ENCODE peak calls at places on chromosomes 3 and 15, in seven cellular contexts. One of them, this sample, is unnamed.
A peak's percentile ranks its signal among the peaks of the same experiment; 100 is the strongest.

GRCh38 chr15:36601497-36601932 is 22.1 kb downstream of the CDIN1 start:
- DNase-seq in mesendoderm: no peak
- DNase-seq in H1: no peak
- DNase-seq in trophoblast cell: no peak
- DNase-seq in mesenchymal stem cell: peak; percentile 92
- DNase-seq in neuronal stem cell: no peak
- DNase-seq in IMR-90: peak; percentile 89
- DNase-seq in this sample: no peak

GRCh38 chr3:107421170-107421792 is 44.0 kb downstream of the CCDC54 start:
- DNase-seq in neuronal stem cell: peak; percentile 57
- DNase-seq in H1: no peak
- DNase-seq in mesenchymal stem cell: peak; percentile 77
- DNase-seq in mesendoderm: peak; percentile 81
- DNase-seq in trophoblast cell: peak; percentile 87
- DNase-seq in IMR-90: peak; percentile 74
- DNase-seq in this sample: no peak

GRCh38 chr3:175378348-175378747 is 519.2 kb downstream of the NAALADL2 start:
- DNase-seq in IMR-90: no peak
- DNase-seq in H1: no peak
- DNase-seq in trophoblast cell: no peak
- DNase-seq in neuronal stem cell: no peak
- DNase-seq in mesendoderm: no peak
- DNase-seq in mesenchymal stem cell: no peak
- DNase-seq in this sample: no peak

GRCh38 chr3:42659451-42660130 is 6.1 kb downstream of the ZBTB47 start:
- DNase-seq in trophoblast cell: no peak
- DNase-seq in mesenchymal stem cell: no peak
- DNase-seq in mesendoderm: no peak
- DNase-seq in IMR-90: no peak
- DNase-seq in neuronal stem cell: no peak
- DNase-seq in H1: peak; percentile 45
- DNase-seq in this sample: peak; percentile 29

GRCh38 chr3:32481791-32482631 is 20.6 kb downstream of the CMTM6 start:
- DNase-seq in mesenchymal stem cell: no peak
- DNase-seq in neuronal stem cell: no peak
- DNase-seq in mesendoderm: no peak
- DNase-seq in H1: no peak
- DNase-seq in IMR-90: no peak
- DNase-seq in trophoblast cell: no peak
- DNase-seq in this sample: no peak

GRCh38 chr3:143482106-143483088 is 362.8 kb downstream of the CHST2 start:
- DNase-seq in IMR-90: no peak
- DNase-seq in mesenchymal stem cell: no peak
- DNase-seq in trophoblast cell: no peak
- DNase-seq in neuronal stem cell: no peak
- DNase-seq in mesendoderm: no peak
- DNase-seq in H1: no peak
- DNase-seq in this sample: no peak

GRCh38 chr3:51891242-51892039 is 11.7 kb downstream of the IQCF1 start:
- DNase-seq in H1: no peak
- DNase-seq in trophoblast cell: no peak
- DNase-seq in mesenchymal stem cell: no peak
- DNase-seq in IMR-90: no peak
- DNase-seq in neuronal stem cell: no peak
- DNase-seq in mesendoderm: no peak
- DNase-seq in this sample: no peak

GRCh38 chr15:97091093-97091492 is 760.6 kb downstream of the NR2F2 start:
- DNase-seq in mesenchymal stem cell: no peak
- DNase-seq in neuronal stem cell: no peak
- DNase-seq in H1: no peak
- DNase-seq in trophoblast cell: no peak
- DNase-seq in mesendoderm: no peak
- DNase-seq in IMR-90: no peak
- DNase-seq in this sample: no peak

GRCh38 chr3:100184960-100185566 is 70.8 kb upstream of the FILIP1L start:
- DNase-seq in trophoblast cell: no peak
- DNase-seq in H1: no peak
- DNase-seq in IMR-90: no peak
- DNase-seq in mesenchymal stem cell: peak; percentile 48
- DNase-seq in mesendoderm: no peak
- DNase-seq in neuronal stem cell: no peak
- DNase-seq in this sample: no peak
- H3K4ac ChIP-seq in trophoblast cell: no peak overlapping the region
- H3K4ac ChIP-seq in H1: no peak overlapping the region
- H3K4ac ChIP-seq in IMR-90: no peak overlapping the region
- H3K4ac ChIP-seq in mesenchymal stem cell: no peak overlapping the region
- H3K4ac ChIP-seq in mesendoderm: no peak overlapping the region
- H3K4ac ChIP-seq in neuronal stem cell: no peak overlapping the region
- H3K4ac ChIP-seq in this sample: no peak overlapping the region

DNA sequence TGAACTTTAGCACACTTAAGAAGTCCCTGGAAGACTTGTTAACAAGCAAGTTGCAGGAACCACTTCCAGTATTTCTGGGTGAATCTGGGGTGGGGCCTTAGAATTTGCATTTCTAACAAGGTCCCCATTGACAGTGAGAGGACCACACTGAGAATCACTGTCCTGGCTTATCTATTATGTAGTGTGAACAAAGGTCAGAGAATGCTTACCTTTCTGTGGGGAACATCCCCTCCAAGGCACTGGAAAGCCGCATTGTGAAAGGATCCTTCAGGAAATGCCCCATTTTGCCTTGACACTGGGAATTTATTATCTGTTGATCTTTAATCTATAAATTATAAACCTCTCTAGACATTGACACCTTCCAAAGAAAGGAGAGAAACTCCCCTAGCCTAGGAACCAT is 74.8 kb downstream of the IGF2BP2 start:
- DNase-seq in H1: peak; percentile 42
- DNase-seq in IMR-90: no peak
- DNase-seq in mesenchymal stem cell: no peak
- DNase-seq in trophoblast cell: no peak
- DNase-seq in mesendoderm: no peak
- DNase-seq in neuronal stem cell: no peak
- DNase-seq in this sample: no peak
- H3K4ac ChIP-seq in H1: no peak overlapping the region
- H3K4ac ChIP-seq in IMR-90: no peak overlapping the region
- H3K4ac ChIP-seq in mesenchymal stem cell: no peak overlapping the region
- H3K4ac ChIP-seq in trophoblast cell: peak overlapping the region; percentile 26
- H3K4ac ChIP-seq in mesendoderm: no peak overlapping the region
- H3K4ac ChIP-seq in neuronal stem cell: no peak overlapping the region
- H3K4ac ChIP-seq in this sample: no peak overlapping the region

GRCh38 chr3:28502555-28502954 is 153.9 kb upstream of the AZI2 start:
- DNase-seq in mesendoderm: peak; percentile 20
- DNase-seq in H1: no peak
- DNase-seq in neuronal stem cell: no peak
- DNase-seq in mesenchymal stem cell: no peak
- DNase-seq in IMR-90: no peak
- DNase-seq in trophoblast cell: no peak
- DNase-seq in this sample: peak; percentile 28
- H3K4ac ChIP-seq in mesendoderm: no peak overlapping the region
- H3K4ac ChIP-seq in H1: no peak overlapping the region
- H3K4ac ChIP-seq in neuronal stem cell: no peak overlapping the region
- H3K4ac ChIP-seq in mesenchymal stem cell: no peak overlapping the region
- H3K4ac ChIP-seq in IMR-90: no peak overlapping the region
- H3K4ac ChIP-seq in trophoblast cell: no peak overlapping the region
- H3K4ac ChIP-seq in this sample: no peak overlapping the region

DNA sequence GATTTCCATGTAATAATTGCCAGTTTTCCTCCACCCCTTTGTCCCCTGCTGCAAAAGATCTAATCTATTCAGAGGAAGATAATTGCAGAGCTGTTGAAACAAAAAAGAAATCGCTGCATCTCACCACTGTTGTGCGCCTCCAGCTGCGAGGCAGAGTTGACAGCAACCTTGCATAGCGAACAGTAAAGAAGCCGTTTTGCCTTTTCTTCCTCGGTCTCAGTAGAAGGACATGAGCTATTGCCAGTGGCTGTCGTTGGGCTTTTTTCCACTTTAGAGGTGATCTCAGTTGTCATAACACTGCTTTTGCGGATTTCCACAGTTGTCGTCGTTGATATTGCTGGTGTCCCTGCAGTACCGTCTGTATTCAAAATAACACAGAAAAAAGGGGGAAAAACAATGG is 314.2 kb downstream of the ZNF385D start:
- DNase-seq in trophoblast cell: no peak
- DNase-seq in mesendoderm: peak; percentile 7
- DNase-seq in neuronal stem cell: no peak
- DNase-seq in H1: no peak
- DNase-seq in mesenchymal stem cell: no peak
- DNase-seq in IMR-90: no peak
- DNase-seq in this sample: no peak
- H3K4ac ChIP-seq in trophoblast cell: no peak overlapping the region
- H3K4ac ChIP-seq in mesendoderm: no peak overlapping the region
- H3K4ac ChIP-seq in neuronal stem cell: no peak overlapping the region
- H3K4ac ChIP-seq in H1: no peak overlapping the region
- H3K4ac ChIP-seq in mesenchymal stem cell: no peak overlapping the region
- H3K4ac ChIP-seq in IMR-90: no peak overlapping the region
- H3K4ac ChIP-seq in this sample: no peak overlapping the region

DNA sequence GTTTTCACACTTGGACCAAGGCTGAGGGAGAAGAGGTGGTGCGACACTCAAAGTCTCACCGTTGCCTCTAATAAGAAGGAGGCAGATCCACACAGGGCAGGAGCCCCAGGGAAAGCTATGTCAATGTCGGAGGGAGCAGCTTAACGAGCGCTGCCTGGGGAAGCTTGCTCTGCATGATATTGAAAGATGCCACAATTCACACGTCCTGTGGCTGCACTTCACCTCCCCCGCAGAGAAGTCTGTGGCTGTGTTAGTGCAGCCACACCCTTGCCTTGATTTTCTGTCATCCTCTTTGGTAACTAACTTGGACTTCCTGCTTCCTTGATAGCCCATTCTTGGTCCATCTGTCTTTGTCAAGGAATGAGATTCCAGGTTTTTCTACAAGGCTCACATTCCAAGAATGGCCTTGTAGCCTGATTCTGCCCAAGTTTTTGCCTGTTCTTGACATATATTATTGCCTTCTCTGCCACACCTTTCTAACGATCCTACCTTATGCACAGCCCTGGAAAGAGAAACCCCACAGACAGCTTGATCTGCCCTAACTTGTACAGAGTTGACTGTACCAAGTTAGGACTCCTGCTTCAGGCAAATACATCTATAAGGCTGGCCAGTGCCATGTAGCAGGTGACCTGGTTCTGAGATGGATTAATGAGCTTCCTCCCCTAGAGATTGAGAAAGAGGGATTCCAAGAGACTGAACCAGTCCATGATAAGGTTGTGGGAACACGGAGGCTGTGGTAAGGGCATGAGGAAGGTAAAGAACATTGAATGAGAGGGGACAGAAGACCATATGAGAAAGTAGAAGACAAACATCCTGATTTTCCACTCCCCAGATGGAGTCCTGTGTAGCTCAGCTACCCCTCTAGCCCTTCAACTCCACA is 153.0 kb upstream of the WNT5A start:
- DNase-seq in mesenchymal stem cell: no peak
- DNase-seq in H1: no peak
- DNase-seq in neuronal stem cell: no peak
- DNase-seq in mesendoderm: peak; percentile 63
- DNase-seq in IMR-90: no peak
- DNase-seq in trophoblast cell: no peak
- DNase-seq in this sample: no peak
- H3K4ac ChIP-seq in mesenchymal stem cell: no peak overlapping the region
- H3K4ac ChIP-seq in H1: no peak overlapping the region
- H3K4ac ChIP-seq in neuronal stem cell: no peak overlapping the region
- H3K4ac ChIP-seq in mesendoderm: no peak overlapping the region
- H3K4ac ChIP-seq in IMR-90: no peak overlapping the region
- H3K4ac ChIP-seq in trophoblast cell: no peak overlapping the region
- H3K4ac ChIP-seq in this sample: no peak overlapping the region

GRCh38 chr15:75321711-75322110 is 14.2 kb upstream of the COMMD4 start:
- DNase-seq in H1: no peak
- DNase-seq in IMR-90: no peak
- DNase-seq in mesendoderm: no peak
- DNase-seq in neuronal stem cell: no peak
- DNase-seq in mesenchymal stem cell: no peak
- DNase-seq in trophoblast cell: no peak
- DNase-seq in this sample: no peak
- H3K4ac ChIP-seq in H1: no peak overlapping the region
- H3K4ac ChIP-seq in IMR-90: no peak overlapping the region
- H3K4ac ChIP-seq in mesendoderm: no peak overlapping the region
- H3K4ac ChIP-seq in neuronal stem cell: no peak overlapping the region
- H3K4ac ChIP-seq in mesenchymal stem cell: no peak overlapping the region
- H3K4ac ChIP-seq in trophoblast cell: no peak overlapping the region
- H3K4ac ChIP-seq in this sample: no peak overlapping the region